ENCODE peak calls at places on chromosomes 16 and 17, in nine cellular contexts. One of them, this sample, is unnamed.

GRCh38 chr16:1972490-1972877 is 631 bp downstream of the TBL3 start:
- DNase-seq in stimulated activated CD8-positive, alpha-beta memory T cell treated with anti-CD3 and anti-CD28 coated beads, Interleukin-4, amount 100 ng/mL, for 24 hours: no peak
- DNase-seq in AG08395: no peak
- DNase-seq in naive B cell: no peak
- DNase-seq in AG04450: no peak
- DNase-seq in activated CD4-positive, CD25-positive, alpha-beta regulatory T cell: no peak
- DNase-seq in activated CD8-positive, alpha-beta T cell treated with anti-CD3 and anti-CD28 coated beads, Interleukin-2, amount 10 ng/mL, durations not matched to agents 7 days and 5 days: no peak
- DNase-seq in ovary: peak
- DNase-seq in DMS53: peak
- DNase-seq in this sample: no peak

GRCh38 chr16:3157229-3158013 is 22.6 kb downstream of the ZNF213 start:
- DNase-seq in activated CD4-positive, CD25-positive, alpha-beta regulatory T cell: peak
- DNase-seq in ovary: peak
- DNase-seq in AG04450: peak
- DNase-seq in activated CD8-positive, alpha-beta T cell treated with anti-CD3 and anti-CD28 coated beads, Interleukin-2, amount 10 ng/mL, durations not matched to agents 7 days and 5 days: peak
- DNase-seq in stimulated activated CD8-positive, alpha-beta memory T cell treated with anti-CD3 and anti-CD28 coated beads, Interleukin-4, amount 100 ng/mL, for 24 hours: no peak
- DNase-seq in DMS53: peak
- DNase-seq in naive B cell: peak
- DNase-seq in AG08395: peak
- DNase-seq in this sample: peak

GRCh38 chr17:42459983-42460300 is 1.3 kb downstream of the ATP6V0A1 start:
- DNase-seq in stimulated activated CD8-positive, alpha-beta memory T cell treated with anti-CD3 and anti-CD28 coated beads, Interleukin-4, amount 100 ng/mL, for 24 hours: no peak
- DNase-seq in AG04450: no peak
- DNase-seq in activated CD4-positive, CD25-positive, alpha-beta regulatory T cell: no peak
- DNase-seq in ovary: no peak
- DNase-seq in naive B cell: peak
- DNase-seq in DMS53: peak
- DNase-seq in activated CD8-positive, alpha-beta T cell treated with anti-CD3 and anti-CD28 coated beads, Interleukin-2, amount 10 ng/mL, durations not matched to agents 7 days and 5 days: peak
- DNase-seq in AG08395: peak
- DNase-seq in this sample: peak

GRCh38 chr17:28427372-28427771 is 21.4 kb upstream of the SLC46A1 start:
- DNase-seq in AG08395: no peak
- DNase-seq in activated CD8-positive, alpha-beta T cell treated with anti-CD3 and anti-CD28 coated beads, Interleukin-2, amount 10 ng/mL, durations not matched to agents 7 days and 5 days: no peak
- DNase-seq in activated CD4-positive, CD25-positive, alpha-beta regulatory T cell: no peak
- DNase-seq in naive B cell: no peak
- DNase-seq in ovary: no peak
- DNase-seq in AG04450: peak
- DNase-seq in DMS53: no peak
- DNase-seq in stimulated activated CD8-positive, alpha-beta memory T cell treated with anti-CD3 and anti-CD28 coated beads, Interleukin-4, amount 100 ng/mL, for 24 hours: no peak
- DNase-seq in this sample: no peak

GRCh38 chr17:6755731-6756184 is at the start of gene XAF1:
- DNase-seq in activated CD8-positive, alpha-beta T cell treated with anti-CD3 and anti-CD28 coated beads, Interleukin-2, amount 10 ng/mL, durations not matched to agents 7 days and 5 days: peak
- DNase-seq in activated CD4-positive, CD25-positive, alpha-beta regulatory T cell: peak
- DNase-seq in AG04450: peak
- DNase-seq in naive B cell: peak
- DNase-seq in DMS53: peak
- DNase-seq in stimulated activated CD8-positive, alpha-beta memory T cell treated with anti-CD3 and anti-CD28 coated beads, Interleukin-4, amount 100 ng/mL, for 24 hours: peak
- DNase-seq in AG08395: peak
- DNase-seq in ovary: peak
- DNase-seq in this sample: peak

GRCh38 chr16:80041399-80041798 is 440.9 kb upstream of the MAF start:
- DNase-seq in AG08395: no peak
- DNase-seq in ovary: no peak
- DNase-seq in activated CD8-positive, alpha-beta T cell treated with anti-CD3 and anti-CD28 coated beads, Interleukin-2, amount 10 ng/mL, durations not matched to agents 7 days and 5 days: no peak
- DNase-seq in naive B cell: no peak
- DNase-seq in stimulated activated CD8-positive, alpha-beta memory T cell treated with anti-CD3 and anti-CD28 coated beads, Interleukin-4, amount 100 ng/mL, for 24 hours: no peak
- DNase-seq in AG04450: no peak
- DNase-seq in activated CD4-positive, CD25-positive, alpha-beta regulatory T cell: no peak
- DNase-seq in DMS53: no peak
- DNase-seq in this sample: no peak

GRCh38 chr17:73968680-73969079 is 234.8 kb upstream of the RPL38 start:
- DNase-seq in AG04450: no peak
- DNase-seq in stimulated activated CD8-positive, alpha-beta memory T cell treated with anti-CD3 and anti-CD28 coated beads, Interleukin-4, amount 100 ng/mL, for 24 hours: no peak
- DNase-seq in AG08395: no peak
- DNase-seq in naive B cell: no peak
- DNase-seq in DMS53: no peak
- DNase-seq in activated CD8-positive, alpha-beta T cell treated with anti-CD3 and anti-CD28 coated beads, Interleukin-2, amount 10 ng/mL, durations not matched to agents 7 days and 5 days: no peak
- DNase-seq in ovary: no peak
- DNase-seq in activated CD4-positive, CD25-positive, alpha-beta regulatory T cell: no peak
- DNase-seq in this sample: no peak

GRCh38 chr16:23270654-23271053 is 31.4 kb upstream of the SCNN1B start:
- DNase-seq in naive B cell: no peak
- DNase-seq in DMS53: no peak
- DNase-seq in stimulated activated CD8-positive, alpha-beta memory T cell treated with anti-CD3 and anti-CD28 coated beads, Interleukin-4, amount 100 ng/mL, for 24 hours: no peak
- DNase-seq in activated CD8-positive, alpha-beta T cell treated with anti-CD3 and anti-CD28 coated beads, Interleukin-2, amount 10 ng/mL, durations not matched to agents 7 days and 5 days: no peak
- DNase-seq in AG08395: no peak
- DNase-seq in AG04450: no peak
- DNase-seq in activated CD4-positive, CD25-positive, alpha-beta regulatory T cell: no peak
- DNase-seq in ovary: no peak
- DNase-seq in this sample: no peak

GRCh38 chr16:52453661-52454060 is 93.3 kb downstream of the TOX3 start:
- DNase-seq in stimulated activated CD8-positive, alpha-beta memory T cell treated with anti-CD3 and anti-CD28 coated beads, Interleukin-4, amount 100 ng/mL, for 24 hours: no peak
- DNase-seq in AG08395: no peak
- DNase-seq in activated CD8-positive, alpha-beta T cell treated with anti-CD3 and anti-CD28 coated beads, Interleukin-2, amount 10 ng/mL, durations not matched to agents 7 days and 5 days: no peak
- DNase-seq in ovary: no peak
- DNase-seq in naive B cell: no peak
- DNase-seq in activated CD4-positive, CD25-positive, alpha-beta regulatory T cell: no peak
- DNase-seq in AG04450: no peak
- DNase-seq in DMS53: no peak
- DNase-seq in this sample: no peak

GRCh38 chr17:9928601-9929341 is 23.7 kb upstream of the RCVRN start:
- DNase-seq in ovary: no peak
- DNase-seq in DMS53: peak
- DNase-seq in AG04450: peak
- DNase-seq in activated CD4-positive, CD25-positive, alpha-beta regulatory T cell: no peak
- DNase-seq in stimulated activated CD8-positive, alpha-beta memory T cell treated with anti-CD3 and anti-CD28 coated beads, Interleukin-4, amount 100 ng/mL, for 24 hours: no peak
- DNase-seq in AG08395: peak
- DNase-seq in activated CD8-positive, alpha-beta T cell treated with anti-CD3 and anti-CD28 coated beads, Interleukin-2, amount 10 ng/mL, durations not matched to agents 7 days and 5 days: no peak
- DNase-seq in naive B cell: no peak
- DNase-seq in this sample: peak

GRCh38 chr17:81070541-81071246 is 35.7 kb downstream of the BAIAP2 start:
- DNase-seq in stimulated activated CD8-positive, alpha-beta memory T cell treated with anti-CD3 and anti-CD28 coated beads, Interleukin-4, amount 100 ng/mL, for 24 hours: no peak
- DNase-seq in ovary: no peak
- DNase-seq in naive B cell: no peak
- DNase-seq in AG04450: no peak
- DNase-seq in activated CD4-positive, CD25-positive, alpha-beta regulatory T cell: no peak
- DNase-seq in DMS53: no peak
- DNase-seq in activated CD8-positive, alpha-beta T cell treated with anti-CD3 and anti-CD28 coated beads, Interleukin-2, amount 10 ng/mL, durations not matched to agents 7 days and 5 days: no peak
- DNase-seq in AG08395: no peak
- DNase-seq in this sample: no peak

GRCh38 chr17:82023447-82024241 is 539 bp downstream of the LRRC45 start:
- DNase-seq in AG04450: no peak
- DNase-seq in ovary: no peak
- DNase-seq in activated CD4-positive, CD25-positive, alpha-beta regulatory T cell: no peak
- DNase-seq in AG08395: no peak
- DNase-seq in naive B cell: no peak
- DNase-seq in stimulated activated CD8-positive, alpha-beta memory T cell treated with anti-CD3 and anti-CD28 coated beads, Interleukin-4, amount 100 ng/mL, for 24 hours: no peak
- DNase-seq in DMS53: peak
- DNase-seq in activated CD8-positive, alpha-beta T cell treated with anti-CD3 and anti-CD28 coated beads, Interleukin-2, amount 10 ng/mL, durations not matched to agents 7 days and 5 days: peak
- DNase-seq in this sample: peak